ENCODE peak calls at places on chromosomes 1 and 21, in nine cellular contexts. J, V, G, D, F, Z, Q, K and B are unnamed samples.

GRCh38 chr1:77833521-77834100 is 54.2 kb downstream of the MIGA1 start:
- DNase-seq in V (no peak), Z (no peak), F (no peak), K (no peak), D (no peak), J (no peak), Q (no peak), G (no peak), B (no peak)

GRCh38 chr1:115706774-115707425 is 61.6 kb downstream of the CASQ2 start:
- DNase-seq in J (peak; percentile 36), K (peak; percentile 24), Z (no peak), D (peak; percentile 47), G (peak; percentile 47), Q (no peak), V (peak; percentile 30), F (no peak), B (peak; percentile 80)

GRCh38 chr1:164610528-164611222 is 51.7 kb downstream of the PBX1 start:
- DNase-seq in D (no peak), V (no peak), Q (no peak), G (no peak), F (no peak), Z (no peak), J (no peak), K (no peak), B (no peak)

GRCh38 chr21:37176716-37177115 is 90.4 kb downstream of the VPS26C start:
- DNase-seq in Z (no peak), J (no peak), K (no peak), G (no peak), Q (no peak), V (no peak), D (peak; percentile 46), F (no peak), B (no peak)

GRCh38 chr1:24562625-24563024 is 6.7 kb downstream of the NCMAP start:
- DNase-seq in V (no peak), F (no peak), D (peak; percentile 49), J (no peak), Q (no peak), K (no peak), G (no peak), Z (no peak), B (peak; percentile 97)

GRCh38 chr1:31062867-31063380 is 2.6 kb downstream of the PUM1 start:
- DNase-seq in Z (no peak), D (no peak), F (no peak), V (no peak), Q (no peak), J (no peak), K (no peak), G (no peak), B (no peak)

GRCh38 chr1:174850726-174851125 is 149.0 kb upstream of the CACYBP start:
- DNase-seq in G (no peak), V (no peak), D (no peak), Q (no peak), K (no peak), Z (no peak), J (no peak), F (no peak), B (no peak)

GRCh38 chr1:30039354-30040080 is 683.9 kb downstream of the MATN1 start:
- DNase-seq in F (no peak), J (no peak), G (no peak), Q (no peak), K (no peak), D (no peak), V (no peak), Z (no peak), B (no peak)

GRCh38 chr1:182484531-182485257 is 34.7 kb downstream of the RGSL1 start:
- DNase-seq in F (no peak), K (no peak), Z (no peak), J (no peak), V (no peak), D (peak; percentile 9), Q (no peak), G (no peak), B (peak; percentile 43)

GRCh38 chr1:159168043-159168442 is 3.4 kb upstream of the CADM3 start:
- DNase-seq in V (no peak), G (no peak), D (no peak), Q (no peak), J (no peak), Z (no peak), F (no peak), K (no peak), B (no peak)

GRCh38 chr1:156816561-156817328 is at the start of gene SH2D2A:
- DNase-seq in F (peak; percentile 95), J (no peak), Z (peak; percentile 63), G (no peak), V (no peak), K (no peak), Q (no peak), D (no peak), B (peak; percentile 52)

GRCh38 chr1:211654838-211655787 is 20.3 kb downstream of the NEK2 start:
- DNase-seq in F (peak; percentile 80), G (peak; percentile 84), Z (no peak), K (no peak), J (peak; percentile 89), Q (peak; percentile 93), V (peak; percentile 77), D (peak; percentile 91), B (peak; percentile 96)

GRCh38 chr1:81801032-81801833 is 499 bp downstream of the ADGRL2 start:
- DNase-seq in Q (peak; percentile 77), J (peak; percentile 69), K (peak; percentile 52), V (peak; percentile 75), G (peak; percentile 88), D (peak; percentile 98), F (no peak), Z (peak; percentile 52), B (peak; percentile 94)

GRCh38 chr1:198671136-198671535 is 32.3 kb downstream of the PTPRC start:
- DNase-seq in Z (no peak), J (no peak), K (no peak), D (no peak), G (no peak), F (no peak), Q (no peak), V (no peak), B (no peak)

GRCh38 chr1:27074175-27074780 is 61.6 kb upstream of the TENT5B start:
- DNase-seq in D (no peak), V (no peak), Q (no peak), K (no peak), G (no peak), F (no peak), J (peak; percentile 36), Z (no peak), B (no peak)

GRCh38 chr1:231584117-231584516 is 42.5 kb upstream of the DISC1 start:
- DNase-seq in V (no peak), J (peak; percentile 49), F (no peak), Z (no peak), K (peak; percentile 60), Q (no peak), D (peak; percentile 0), G (peak; percentile 72), B (peak; percentile 63)

GRCh38 chr21:35855463-35855862 is 204.9 kb downstream of the SETD4 start:
- DNase-seq in F (no peak), V (no peak), Z (no peak), J (no peak), Q (no peak), K (no peak), G (no peak), D (no peak), B (no peak)

GRCh38 chr1:210123924-210124589 is 108.5 kb upstream of the SERTAD4 start:
- DNase-seq in J (peak; percentile 67), V (peak; percentile 13), Z (no peak), G (peak; percentile 32), Q (no peak), D (no peak), F (no peak), K (peak; percentile 2), B (peak; percentile 55)

GRCh38 chr1:153903841-153904455 is 18.8 kb downstream of the GATAD2B start:
- DNase-seq in D (no peak), Z (no peak), F (no peak), J (no peak), V (no peak), K (no peak), Q (no peak), G (no peak), B (no peak)

GRCh38 chr1:168187180-168187579 is 8.4 kb downstream of the TIPRL start:
- DNase-seq in V (no peak), K (no peak), Q (no peak), Z (no peak), G (no peak), F (no peak), J (no peak), D (peak; percentile 69), B (no peak)

GRCh38 chr1:15951341-15952153 is 24.4 kb downstream of the ZBTB17 start:
- DNase-seq in Q (no peak), V (no peak), K (no peak), Z (no peak), J (no peak), G (no peak), D (no peak), F (peak; percentile 44), B (no peak)

GRCh38 chr1:68051475-68051874 is 1.0 kb upstream of the DIRAS3 start:
- DNase-seq in D (no peak), F (no peak), J (peak; percentile 79), K (no peak), Z (no peak), G (peak; percentile 48), Q (peak; percentile 78), V (peak; percentile 78), B (peak; percentile 71)

GRCh38 chr1:26378879-26379251 is 6.3 kb upstream of the ZNF683 start:
- DNase-seq in K (no peak), F (no peak), G (no peak), V (no peak), J (no peak), D (no peak), Q (no peak), Z (no peak), B (no peak)

GRCh38 chr1:46080257-46080656 is 52.2 kb downstream of the PIK3R3 start:
- DNase-seq in Q (no peak), G (no peak), F (no peak), V (no peak), K (no peak), Z (no peak), D (no peak), J (no peak), B (no peak)